ENCODE peak calls at places on chromosomes 12 and 14, in five cellular contexts. One of them, this sample, is unnamed.

GRCh38 chr12:39355841-39356240 is 87.1 kb downstream of the KIF21A start:
- DNase-seq in mammary epithelial cell: no peak
- DNase-seq in PC-3: no peak
- DNase-seq in GM23248: no peak
- DNase-seq in astrocyte: no peak
- DNase-seq in this sample: no peak

GRCh38 chr12:50764861-50765324 is 992 bp downstream of the ATF1 start:
- DNase-seq in mammary epithelial cell: peak; percentile 57
- DNase-seq in GM23248: peak; percentile 67
- DNase-seq in astrocyte: peak; percentile 16
- DNase-seq in PC-3: peak; percentile 45
- DNase-seq in this sample: peak; percentile 58

GRCh38 chr12:111532741-111533140 is 66.4 kb downstream of the ATXN2 start:
- DNase-seq in PC-3: no peak
- DNase-seq in astrocyte: no peak
- DNase-seq in GM23248: no peak
- DNase-seq in mammary epithelial cell: no peak
- DNase-seq in this sample: no peak

GRCh38 chr12:123388948-123389559 is 5.1 kb downstream of the KMT5A start:
- DNase-seq in GM23248: peak; percentile 55
- DNase-seq in mammary epithelial cell: no peak
- DNase-seq in astrocyte: no peak
- DNase-seq in PC-3: no peak
- DNase-seq in this sample: no peak

GRCh38 chr12:48356041-48356768 is 5.5 kb upstream of the ZNF641 start:
- DNase-seq in PC-3: peak; percentile 86
- DNase-seq in mammary epithelial cell: peak; percentile 84
- DNase-seq in astrocyte: no peak
- DNase-seq in GM23248: peak; percentile 17
- DNase-seq in this sample: no peak

GRCh38 chr12:6295187-6295811 is 15.2 kb upstream of the PLEKHG6 start:
- DNase-seq in GM23248: peak; percentile 93
- DNase-seq in PC-3: peak; percentile 88
- DNase-seq in astrocyte: peak; percentile 72
- DNase-seq in mammary epithelial cell: peak; percentile 93
- DNase-seq in this sample: peak; percentile 77

GRCh38 chr12:93857279-93857894 is 180.2 kb downstream of the CRADD start:
- DNase-seq in astrocyte: peak; percentile 33
- DNase-seq in PC-3: peak; percentile 49
- DNase-seq in mammary epithelial cell: peak; percentile 86
- DNase-seq in GM23248: peak; percentile 76
- DNase-seq in this sample: peak; percentile 55

GRCh38 chr12:128388461-128388921 is 121.5 kb downstream of the TMEM132C start:
- DNase-seq in PC-3: no peak
- DNase-seq in mammary epithelial cell: no peak
- DNase-seq in GM23248: no peak
- DNase-seq in astrocyte: no peak
- DNase-seq in this sample: no peak

GRCh38 chr14:106564058-106564643 is 1037.8 kb downstream of the TMEM121 start:
- DNase-seq in astrocyte: no peak
- DNase-seq in GM23248: no peak
- DNase-seq in mammary epithelial cell: no peak
- DNase-seq in PC-3: peak; percentile 16
- DNase-seq in this sample: no peak

GRCh38 chr12:50734409-50735263 is 29.3 kb upstream of the ATF1 start:
- DNase-seq in PC-3: peak; percentile 63
- DNase-seq in GM23248: peak; percentile 56
- DNase-seq in astrocyte: no peak
- DNase-seq in mammary epithelial cell: no peak
- DNase-seq in this sample: peak; percentile 10

GRCh38 chr14:90491221-90491867 is 94.5 kb downstream of the CALM1 start:
- DNase-seq in mammary epithelial cell: no peak
- DNase-seq in GM23248: peak; percentile 67
- DNase-seq in PC-3: no peak
- DNase-seq in astrocyte: peak; percentile 78
- DNase-seq in this sample: peak; percentile 89

GRCh38 chr14:72476657-72477499 is 417.0 kb downstream of the DPF3 start:
- DNase-seq in GM23248: peak; percentile 66
- DNase-seq in mammary epithelial cell: peak; percentile 86
- DNase-seq in astrocyte: peak; percentile 88
- DNase-seq in PC-3: no peak
- DNase-seq in this sample: peak; percentile 39

GRCh38 chr14:94001501-94002396 is 4.6 kb downstream of the CCDC197 start:
- DNase-seq in PC-3: peak; percentile 83
- DNase-seq in astrocyte: peak; percentile 33
- DNase-seq in mammary epithelial cell: peak; percentile 65
- DNase-seq in GM23248: peak; percentile 84
- DNase-seq in this sample: peak; percentile 49
- H3K9ac ChIP-seq in PC-3: no peak overlapping the region
- H3K9ac ChIP-seq in astrocyte: no peak overlapping the region
- H3K9ac ChIP-seq in mammary epithelial cell: no peak overlapping the region
- H3K9ac ChIP-seq in GM23248: no peak overlapping the region
- H3K9ac ChIP-seq in this sample: no peak overlapping the region

GRCh38 chr14:41605550-41606248 is 977 bp upstream of the LRFN5 start:
- DNase-seq in PC-3: no peak
- DNase-seq in astrocyte: peak; percentile 55
- DNase-seq in GM23248: peak; percentile 55
- DNase-seq in mammary epithelial cell: no peak
- DNase-seq in this sample: peak; percentile 61

GRCh38 chr14:41607119-41607785 is 576 bp downstream of the LRFN5 start:
- DNase-seq in mammary epithelial cell: peak; percentile 16
- DNase-seq in PC-3: no peak
- DNase-seq in astrocyte: peak; percentile 8
- DNase-seq in GM23248: peak; percentile 56
- DNase-seq in this sample: peak; percentile 19

GRCh38 chr14:41607966-41608663 is 1.4 kb downstream of the LRFN5 start:
- DNase-seq in PC-3: no peak
- DNase-seq in GM23248: peak; percentile 45
- DNase-seq in astrocyte: no peak
- DNase-seq in mammary epithelial cell: no peak
- DNase-seq in this sample: peak; percentile 33

GRCh38 chr14:41604793-41605534 is 1.7 kb upstream of the LRFN5 start:
- DNase-seq in astrocyte: peak; percentile 81
- DNase-seq in PC-3: no peak
- DNase-seq in GM23248: peak; percentile 88
- DNase-seq in mammary epithelial cell: no peak
- DNase-seq in this sample: peak; percentile 89

DNA sequence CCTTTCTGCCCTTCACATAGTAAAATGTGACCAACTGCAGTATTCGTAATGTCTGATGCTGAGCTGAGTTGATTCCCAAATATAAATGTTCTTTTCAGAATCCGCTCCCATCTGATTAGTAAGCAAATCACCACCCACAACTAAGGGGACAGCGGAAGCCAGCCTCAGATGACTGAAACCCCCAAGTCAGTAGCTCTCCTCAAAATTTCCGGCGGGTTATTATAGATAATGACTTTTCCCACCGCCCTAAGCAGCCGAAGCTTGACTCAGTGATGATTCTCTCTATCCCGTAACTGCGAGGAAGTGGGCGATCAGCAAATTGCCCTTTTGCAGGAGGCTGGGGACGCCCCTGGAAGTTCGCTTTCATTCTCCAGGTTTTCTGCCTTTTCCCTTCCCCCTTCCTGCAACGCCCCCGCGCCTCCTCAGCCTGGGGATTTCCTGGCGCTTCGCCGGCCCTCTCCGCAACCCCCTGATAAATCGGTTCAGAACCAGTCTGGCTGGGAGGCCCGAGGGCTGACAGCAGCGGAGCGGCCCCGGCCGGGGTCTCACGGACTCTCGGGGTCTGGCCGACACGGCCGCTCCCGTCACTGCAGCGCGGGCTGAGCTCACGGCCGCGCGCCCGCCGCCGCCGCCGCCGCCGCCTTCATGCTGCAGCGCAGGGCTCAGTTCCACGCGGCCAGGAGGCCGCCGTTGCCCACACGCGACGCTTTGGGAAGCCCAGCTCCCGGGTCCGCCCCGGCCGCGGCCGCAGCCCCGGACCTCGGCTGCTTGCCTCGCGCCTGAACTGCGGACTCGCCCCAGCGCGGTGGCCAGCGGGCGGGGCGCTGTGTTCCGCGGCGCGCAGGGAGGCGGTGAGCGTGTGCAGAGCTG is at the start of gene LRFN5:
- DNase-seq in PC-3: peak; percentile 12
- DNase-seq in astrocyte: peak; percentile 40
- DNase-seq in mammary epithelial cell: no peak
- DNase-seq in GM23248: peak; percentile 79
- DNase-seq in this sample: peak; percentile 43
- TF ChIP-seq EZH2 in PC-3: peak; percentile 82
- TF ChIP-seq EZH2 in astrocyte: no peak
- TF ChIP-seq EZH2 in mammary epithelial cell: no peak
- TF ChIP-seq EZH2 in GM23248: no peak
- TF ChIP-seq EZH2 in this sample: no peak

GRCh38 chr12:104604995-104605675 is 148.4 kb downstream of the CHST11 start:
- DNase-seq in PC-3: no peak
- DNase-seq in astrocyte: no peak
- DNase-seq in GM23248: peak; percentile 80
- DNase-seq in mammary epithelial cell: no peak
- DNase-seq in this sample: no peak

GRCh38 chr12:104603545-104603973 is 146.8 kb downstream of the CHST11 start:
- DNase-seq in astrocyte: peak; percentile 90
- DNase-seq in GM23248: peak; percentile 59
- DNase-seq in PC-3: peak; percentile 95
- DNase-seq in mammary epithelial cell: peak; percentile 68
- DNase-seq in this sample: peak; percentile 92

GRCh38 chr12:104605685-104606084 is 148.9 kb downstream of the CHST11 start:
- DNase-seq in GM23248: peak; percentile 90
- DNase-seq in mammary epithelial cell: no peak
- DNase-seq in astrocyte: peak; percentile 25
- DNase-seq in PC-3: no peak
- DNase-seq in this sample: peak; percentile 36

GRCh38 chr12:104602901-104603300 is 146.2 kb downstream of the CHST11 start:
- DNase-seq in PC-3: peak; percentile 60
- DNase-seq in mammary epithelial cell: peak; percentile 82
- DNase-seq in GM23248: peak; percentile 65
- DNase-seq in astrocyte: no peak
- DNase-seq in this sample: peak; percentile 25

GRCh38 chr12:104604070-104604994 is 147.6 kb downstream of the CHST11 start:
- DNase-seq in astrocyte: peak; percentile 97
- DNase-seq in GM23248: peak; percentile 98
- DNase-seq in mammary epithelial cell: peak; percentile 94
- DNase-seq in PC-3: peak; percentile 92
- DNase-seq in this sample: peak; percentile 91
- H3K9ac ChIP-seq in astrocyte: peak overlapping the region; percentile 66
- H3K9ac ChIP-seq in GM23248: peak overlapping the region; percentile 88
- H3K9ac ChIP-seq in mammary epithelial cell: peak overlapping the region; percentile 40
- H3K9ac ChIP-seq in PC-3: peak overlapping the region; percentile 46
- H3K9ac ChIP-seq in this sample: no peak overlapping the region

GRCh38 chr12:131313635-131314034 is 359.9 kb downstream of the ADGRD1 start:
- DNase-seq in astrocyte: no peak
- DNase-seq in mammary epithelial cell: no peak
- DNase-seq in GM23248: no peak
- DNase-seq in PC-3: no peak
- DNase-seq in this sample: no peak

GRCh38 chr12:131321988-131322387 is 368.3 kb downstream of the ADGRD1 start:
- DNase-seq in PC-3: no peak
- DNase-seq in astrocyte: no peak
- DNase-seq in GM23248: no peak
- DNase-seq in mammary epithelial cell: no peak
- DNase-seq in this sample: no peak

GRCh38 chr12:131314524-131315090 is 360.9 kb downstream of the ADGRD1 start:
- DNase-seq in GM23248: no peak
- DNase-seq in astrocyte: no peak
- DNase-seq in PC-3: no peak
- DNase-seq in mammary epithelial cell: no peak
- DNase-seq in this sample: no peak

GRCh38 chr12:131315601-131316000 is 361.9 kb downstream of the ADGRD1 start:
- DNase-seq in GM23248: no peak
- DNase-seq in mammary epithelial cell: no peak
- DNase-seq in astrocyte: no peak
- DNase-seq in PC-3: no peak
- DNase-seq in this sample: no peak

DNA sequence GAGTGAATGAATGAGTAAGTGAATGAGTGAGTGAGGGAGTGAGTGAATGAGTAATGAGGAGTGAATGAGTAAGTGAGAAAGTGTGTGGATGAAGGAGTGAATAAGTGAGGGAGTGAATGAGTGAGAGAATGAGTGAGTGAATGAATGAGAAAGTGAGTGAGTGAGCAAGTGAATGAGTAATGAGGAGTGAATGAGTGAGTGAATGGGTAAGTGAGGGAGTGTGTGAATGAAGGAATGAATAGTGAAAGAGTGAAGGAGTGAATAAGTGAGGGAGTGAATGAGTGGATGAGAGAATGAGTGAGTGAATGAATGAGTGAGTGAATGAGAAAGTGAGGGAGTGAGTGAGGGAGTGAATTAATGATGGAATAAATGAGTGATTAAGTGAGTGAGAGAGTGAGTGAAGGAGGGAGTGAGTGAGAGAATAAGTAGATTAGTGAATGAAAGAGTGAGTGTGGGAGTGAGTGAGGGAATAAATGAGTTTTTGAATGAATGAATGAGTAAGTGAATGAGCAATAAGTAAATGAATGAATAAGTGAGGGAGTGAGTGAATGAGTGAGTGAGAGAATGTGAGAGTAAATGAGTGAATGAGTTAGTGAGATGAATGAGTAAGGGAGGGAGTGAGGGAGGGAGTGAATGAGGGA is 364.5 kb downstream of the ADGRD1 start:
- DNase-seq in GM23248: no peak
- DNase-seq in astrocyte: no peak
- DNase-seq in mammary epithelial cell: no peak
- DNase-seq in PC-3: no peak
- DNase-seq in this sample: no peak
- TF ChIP-seq EZH2 in GM23248: no peak
- TF ChIP-seq EZH2 in astrocyte: no peak
- TF ChIP-seq EZH2 in mammary epithelial cell: no peak
- TF ChIP-seq EZH2 in PC-3: no peak
- TF ChIP-seq EZH2 in this sample: no peak